ENCODE peak calls at places on chromosome 5, in five cellular contexts. D is left ventricle myocardium superior; O is NCI-H1092 treated with DMSO at 0.1 percent for 48 hours; F is PC-3; X is stimulated activated CD4-positive, alpha-beta T cell treated with anti-CD3 and anti-CD28 coated beads, Interleukin-4, amount 100 ng/mL, for 4 hours. J is an unnamed sample.

GRCh38 chr5:112921833-112922817 is at the start of gene REEP5:
- DNase-seq in D (peak; percentile 94), O (peak; percentile 73), F (peak; percentile 78), X (peak; percentile 78), J (peak; percentile 51)

GRCh38 chr5:152593388-152593787 is 188.3 kb upstream of the NMUR2 start:
- DNase-seq in X (no peak), D (no peak), F (no peak), O (no peak), J (peak; percentile 4)

GRCh38 chr5:37662362-37662761 is 177.5 kb downstream of the GDNF start:
- DNase-seq in D (no peak), F (no peak), X (no peak), O (no peak), J (no peak)

GRCh38 chr5:175796536-175797499 is 74.6 kb upstream of the CPLX2 start:
- DNase-seq in O (peak; percentile 69), D (peak; percentile 90), F (peak; percentile 80), X (peak; percentile 57), J (peak; percentile 40)

GRCh38 chr5:36683821-36684434 is 77.5 kb downstream of the SLC1A3 start:
- DNase-seq in D (peak; percentile 67), X (no peak), F (no peak), O (no peak), J (no peak)

GRCh38 chr5:82597437-82597836 is 319.3 kb upstream of the RPS23 start:
- DNase-seq in O (no peak), F (peak; percentile 13), D (no peak), X (no peak), J (no peak)

GRCh38 chr5:126777257-126777973 is 479 bp downstream of the LMNB1 start:
- DNase-seq in O (peak; percentile 26), F (peak; percentile 52), X (peak; percentile 50), D (peak; percentile 64), J (peak; percentile 63)

GRCh38 chr5:157253547-157253946 is 12.4 kb upstream of the CYFIP2 start:
- DNase-seq in O (no peak), X (no peak), D (no peak), F (peak; percentile 93), J (peak; percentile 38)

GRCh38 chr5:170757182-170757601 is 26.3 kb upstream of the GABRP start:
- DNase-seq in D (no peak), F (peak; percentile 4), X (no peak), O (no peak), J (peak; percentile 46)

GRCh38 chr5:179872356-179873160 is 13.9 kb upstream of the MRNIP start:
- DNase-seq in F (no peak), X (no peak), O (no peak), D (peak; percentile 26), J (no peak)

GRCh38 chr5:172593306-172593705 is 47.8 kb upstream of the NEURL1B start:
- DNase-seq in O (no peak), X (no peak), F (no peak), D (no peak), J (no peak)

GRCh38 chr5:5335708-5336211 is 86.7 kb upstream of the ICE1 start:
- DNase-seq in X (no peak), O (no peak), F (peak; percentile 90), D (no peak), J (peak; percentile 59)

GRCh38 chr5:158390556-158390955 is 531.6 kb upstream of the CLINT1 start:
- DNase-seq in O (no peak), D (no peak), X (no peak), F (peak; percentile 94), J (peak; percentile 82)

GRCh38 chr5:137533963-137534362 is 34.8 kb upstream of the SPOCK1 start:
- DNase-seq in F (no peak), X (no peak), D (no peak), O (no peak), J (no peak)

GRCh38 chr5:21613971-21614488 is 1239.1 kb downstream of the CDH12 start:
- DNase-seq in O (no peak), X (no peak), F (peak; percentile 26), D (no peak), J (no peak)

GRCh38 chr5:147481857-147482256 is 28.0 kb downstream of the DPYSL3 start:
- DNase-seq in D (no peak), O (no peak), F (no peak), X (no peak), J (peak; percentile 65)

GRCh38 chr5:158875272-158875679 is 224.4 kb downstream of the EBF1 start:
- DNase-seq in O (peak; percentile 43), D (no peak), F (peak; percentile 55), X (no peak), J (peak; percentile 40)

GRCh38 chr5:6718161-6718681 is 5.0 kb downstream of the TENT4A start:
- DNase-seq in O (no peak), D (no peak), X (no peak), F (no peak), J (no peak)

GRCh38 chr5:125109293-125109692 is 362.9 kb upstream of the ZNF608 start:
- DNase-seq in D (no peak), F (no peak), O (no peak), X (no peak), J (no peak)

J was measured in bronchial epithelial cell.